ENCODE peak calls at places on chromosomes 16 and 17, in eight cellular contexts. One of them, this sample, is unnamed.

GRCh38 chr17:41771389-41772206 is 14.9 kb downstream of the JUP start:
- DNase-seq in cardiac muscle cell: no peak
- DNase-seq in NCI-H1092: no peak
- DNase-seq in mucosa of descending colon: no peak
- DNase-seq in CD8-positive, alpha-beta memory T cell: no peak
- DNase-seq in NCI-H1694: no peak
- DNase-seq in brain microvascular endothelial cell: no peak
- DNase-seq in GM12865: peak; percentile 71
- DNase-seq in this sample: no peak

GRCh38 chr16:87924937-87925670 is 11.2 kb downstream of the CA5A start:
- DNase-seq in cardiac muscle cell: no peak
- DNase-seq in NCI-H1092: peak; percentile 97
- DNase-seq in mucosa of descending colon: no peak
- DNase-seq in CD8-positive, alpha-beta memory T cell: no peak
- DNase-seq in NCI-H1694: peak; percentile 87
- DNase-seq in brain microvascular endothelial cell: no peak
- DNase-seq in GM12865: no peak
- DNase-seq in this sample: no peak

GRCh38 chr17:42017866-42018200 is 594 bp upstream of the DNAJC7 start:
- DNase-seq in cardiac muscle cell: no peak
- DNase-seq in NCI-H1092: no peak
- DNase-seq in mucosa of descending colon: peak; percentile 56
- DNase-seq in CD8-positive, alpha-beta memory T cell: no peak
- DNase-seq in NCI-H1694: no peak
- DNase-seq in brain microvascular endothelial cell: no peak
- DNase-seq in GM12865: no peak
- DNase-seq in this sample: no peak

GRCh38 chr16:51888021-51888420 is 658.9 kb downstream of the TOX3 start:
- DNase-seq in cardiac muscle cell: no peak
- DNase-seq in NCI-H1092: no peak
- DNase-seq in mucosa of descending colon: no peak
- DNase-seq in CD8-positive, alpha-beta memory T cell: no peak
- DNase-seq in NCI-H1694: no peak
- DNase-seq in brain microvascular endothelial cell: no peak
- DNase-seq in GM12865: no peak
- DNase-seq in this sample: no peak

GRCh38 chr16:1401061-1401757 is 13.3 kb downstream of the UNKL start:
- DNase-seq in cardiac muscle cell: no peak
- DNase-seq in NCI-H1092: no peak
- DNase-seq in mucosa of descending colon: no peak
- DNase-seq in CD8-positive, alpha-beta memory T cell: no peak
- DNase-seq in NCI-H1694: no peak
- DNase-seq in brain microvascular endothelial cell: no peak
- DNase-seq in GM12865: no peak
- DNase-seq in this sample: no peak

GRCh38 chr17:77127735-77128361 is 12.9 kb upstream of the SEC14L1 start:
- DNase-seq in cardiac muscle cell: peak; percentile 59
- DNase-seq in NCI-H1092: no peak
- DNase-seq in mucosa of descending colon: peak; percentile 80
- DNase-seq in CD8-positive, alpha-beta memory T cell: peak; percentile 90
- DNase-seq in NCI-H1694: no peak
- DNase-seq in brain microvascular endothelial cell: peak; percentile 74
- DNase-seq in GM12865: peak; percentile 52
- DNase-seq in this sample: peak; percentile 67

GRCh38 chr16:1355591-1355990 is 3.9 kb downstream of the GNPTG start:
- DNase-seq in cardiac muscle cell: no peak
- DNase-seq in NCI-H1092: no peak
- DNase-seq in mucosa of descending colon: no peak
- DNase-seq in CD8-positive, alpha-beta memory T cell: no peak
- DNase-seq in NCI-H1694: no peak
- DNase-seq in brain microvascular endothelial cell: no peak
- DNase-seq in GM12865: no peak
- DNase-seq in this sample: no peak

GRCh38 chr17:44775838-44776621 is 17.2 kb downstream of the ADAM11 start:
- DNase-seq in cardiac muscle cell: no peak
- DNase-seq in NCI-H1092: no peak
- DNase-seq in mucosa of descending colon: no peak
- DNase-seq in CD8-positive, alpha-beta memory T cell: no peak
- DNase-seq in NCI-H1694: no peak
- DNase-seq in brain microvascular endothelial cell: no peak
- DNase-seq in GM12865: no peak
- DNase-seq in this sample: no peak

GRCh38 chr17:63497708-63498483 is 21.0 kb downstream of the ACE start:
- DNase-seq in cardiac muscle cell: peak; percentile 16
- DNase-seq in NCI-H1092: peak; percentile 86
- DNase-seq in mucosa of descending colon: no peak
- DNase-seq in CD8-positive, alpha-beta memory T cell: no peak
- DNase-seq in NCI-H1694: peak; percentile 93
- DNase-seq in brain microvascular endothelial cell: no peak
- DNase-seq in GM12865: peak; percentile 44
- DNase-seq in this sample: no peak

GRCh38 chr17:76382305-76382802 is 2.1 kb upstream of the SPHK1 start:
- DNase-seq in cardiac muscle cell: peak; percentile 75
- DNase-seq in NCI-H1092: no peak
- DNase-seq in mucosa of descending colon: no peak
- DNase-seq in CD8-positive, alpha-beta memory T cell: no peak
- DNase-seq in NCI-H1694: no peak
- DNase-seq in brain microvascular endothelial cell: no peak
- DNase-seq in GM12865: no peak
- DNase-seq in this sample: no peak

GRCh38 chr16:89338863-89339262 is 121.4 kb downstream of the ZNF778 start:
- DNase-seq in cardiac muscle cell: no peak
- DNase-seq in NCI-H1092: no peak
- DNase-seq in mucosa of descending colon: no peak
- DNase-seq in CD8-positive, alpha-beta memory T cell: no peak
- DNase-seq in NCI-H1694: no peak
- DNase-seq in brain microvascular endothelial cell: no peak
- DNase-seq in GM12865: no peak
- DNase-seq in this sample: no peak

GRCh38 chr17:42456223-42457106 is 2.2 kb upstream of the ATP6V0A1 start:
- DNase-seq in cardiac muscle cell: peak; percentile 92
- DNase-seq in NCI-H1092: no peak
- DNase-seq in mucosa of descending colon: no peak
- DNase-seq in CD8-positive, alpha-beta memory T cell: peak; percentile 76
- DNase-seq in NCI-H1694: no peak
- DNase-seq in brain microvascular endothelial cell: no peak
- DNase-seq in GM12865: peak; percentile 66
- DNase-seq in this sample: peak; percentile 7

GRCh38 chr16:73323880-73324279 is 276.0 kb upstream of the ZFHX3 start:
- DNase-seq in cardiac muscle cell: no peak
- DNase-seq in NCI-H1092: no peak
- DNase-seq in mucosa of descending colon: no peak
- DNase-seq in CD8-positive, alpha-beta memory T cell: no peak
- DNase-seq in NCI-H1694: no peak
- DNase-seq in brain microvascular endothelial cell: no peak
- DNase-seq in GM12865: no peak
- DNase-seq in this sample: no peak

GRCh38 chr17:77929871-77930436 is 28.5 kb upstream of the TNRC6C start:
- DNase-seq in cardiac muscle cell: no peak
- DNase-seq in NCI-H1092: no peak
- DNase-seq in mucosa of descending colon: no peak
- DNase-seq in CD8-positive, alpha-beta memory T cell: no peak
- DNase-seq in NCI-H1694: no peak
- DNase-seq in brain microvascular endothelial cell: no peak
- DNase-seq in GM12865: no peak
- DNase-seq in this sample: no peak

GRCh38 chr17:35244345-35245195 is 1.7 kb downstream of the SLFN5 start:
- DNase-seq in cardiac muscle cell: peak; percentile 90
- DNase-seq in NCI-H1092: no peak
- DNase-seq in mucosa of descending colon: peak; percentile 81
- DNase-seq in CD8-positive, alpha-beta memory T cell: peak; percentile 82
- DNase-seq in NCI-H1694: no peak
- DNase-seq in brain microvascular endothelial cell: peak; percentile 95
- DNase-seq in GM12865: peak; percentile 45
- DNase-seq in this sample: peak; percentile 80

GRCh38 chr17:9522074-9522473 is 53.5 kb downstream of the STX8 start:
- DNase-seq in cardiac muscle cell: peak; percentile 75
- DNase-seq in NCI-H1092: peak; percentile 3
- DNase-seq in mucosa of descending colon: no peak
- DNase-seq in CD8-positive, alpha-beta memory T cell: peak; percentile 3
- DNase-seq in NCI-H1694: peak; percentile 74
- DNase-seq in brain microvascular endothelial cell: peak; percentile 58
- DNase-seq in GM12865: peak; percentile 53
- DNase-seq in this sample: no peak

GRCh38 chr17:2844386-2844785 is 48.1 kb downstream of the RAP1GAP2 start:
- DNase-seq in cardiac muscle cell: peak; percentile 21
- DNase-seq in NCI-H1092: no peak
- DNase-seq in mucosa of descending colon: no peak
- DNase-seq in CD8-positive, alpha-beta memory T cell: no peak
- DNase-seq in NCI-H1694: no peak
- DNase-seq in brain microvascular endothelial cell: no peak
- DNase-seq in GM12865: no peak
- DNase-seq in this sample: no peak

GRCh38 chr17:81549031-81549557 is 3.1 kb downstream of the FAAP100 start:
- DNase-seq in cardiac muscle cell: no peak
- DNase-seq in NCI-H1092: no peak
- DNase-seq in mucosa of descending colon: no peak
- DNase-seq in CD8-positive, alpha-beta memory T cell: no peak
- DNase-seq in NCI-H1694: no peak
- DNase-seq in brain microvascular endothelial cell: no peak
- DNase-seq in GM12865: no peak
- DNase-seq in this sample: no peak

GRCh38 chr17:39036009-39036408 is 68.8 kb upstream of the FBXO47 start:
- DNase-seq in cardiac muscle cell: no peak
- DNase-seq in NCI-H1092: no peak
- DNase-seq in mucosa of descending colon: no peak
- DNase-seq in CD8-positive, alpha-beta memory T cell: no peak
- DNase-seq in NCI-H1694: no peak
- DNase-seq in brain microvascular endothelial cell: no peak
- DNase-seq in GM12865: no peak
- DNase-seq in this sample: no peak

GRCh38 chr17:9817086-9817485 is 4.8 kb downstream of the GSG1L2 start:
- DNase-seq in cardiac muscle cell: peak; percentile 69
- DNase-seq in NCI-H1092: no peak
- DNase-seq in mucosa of descending colon: no peak
- DNase-seq in CD8-positive, alpha-beta memory T cell: no peak
- DNase-seq in NCI-H1694: no peak
- DNase-seq in brain microvascular endothelial cell: no peak
- DNase-seq in GM12865: no peak
- DNase-seq in this sample: no peak

GRCh38 chr16:2785101-2785991 is 2.0 kb downstream of the PRSS33 start:
- DNase-seq in cardiac muscle cell: no peak
- DNase-seq in NCI-H1092: no peak
- DNase-seq in mucosa of descending colon: peak; percentile 64
- DNase-seq in CD8-positive, alpha-beta memory T cell: peak; percentile 54
- DNase-seq in NCI-H1694: no peak
- DNase-seq in brain microvascular endothelial cell: no peak
- DNase-seq in GM12865: no peak
- DNase-seq in this sample: no peak

GRCh38 chr17:35449371-35449931 is 885 bp upstream of the SLFN13 start:
- DNase-seq in cardiac muscle cell: peak; percentile 20
- DNase-seq in NCI-H1092: no peak
- DNase-seq in mucosa of descending colon: peak; percentile 70
- DNase-seq in CD8-positive, alpha-beta memory T cell: no peak
- DNase-seq in NCI-H1694: no peak
- DNase-seq in brain microvascular endothelial cell: no peak
- DNase-seq in GM12865: peak; percentile 62
- DNase-seq in this sample: no peak

GRCh38 chr16:27972500-27972899 is 91.0 kb downstream of the GSG1L start:
- DNase-seq in cardiac muscle cell: peak; percentile 32
- DNase-seq in NCI-H1092: no peak
- DNase-seq in mucosa of descending colon: no peak
- DNase-seq in CD8-positive, alpha-beta memory T cell: peak; percentile 25
- DNase-seq in NCI-H1694: peak; percentile 39
- DNase-seq in brain microvascular endothelial cell: peak; percentile 12
- DNase-seq in GM12865: peak; percentile 72
- DNase-seq in this sample: peak; percentile 32

GRCh38 chr16:56517206-56517605 is 2.6 kb downstream of the BBS2 start:
- DNase-seq in cardiac muscle cell: no peak
- DNase-seq in NCI-H1092: no peak
- DNase-seq in mucosa of descending colon: no peak
- DNase-seq in CD8-positive, alpha-beta memory T cell: no peak
- DNase-seq in NCI-H1694: no peak
- DNase-seq in brain microvascular endothelial cell: no peak
- DNase-seq in GM12865: no peak
- DNase-seq in this sample: no peak

GRCh38 chr16:48295493-48296281 is 48.3 kb upstream of the ABCC11 start:
- DNase-seq in cardiac muscle cell: no peak
- DNase-seq in NCI-H1092: no peak
- DNase-seq in mucosa of descending colon: no peak
- DNase-seq in CD8-positive, alpha-beta memory T cell: no peak
- DNase-seq in NCI-H1694: no peak
- DNase-seq in brain microvascular endothelial cell: no peak
- DNase-seq in GM12865: no peak
- DNase-seq in this sample: no peak

GRCh38 chr17:75088465-75088895 is 726 bp downstream of the SLC16A5 start:
- DNase-seq in cardiac muscle cell: no peak
- DNase-seq in NCI-H1092: no peak
- DNase-seq in mucosa of descending colon: no peak
- DNase-seq in CD8-positive, alpha-beta memory T cell: no peak
- DNase-seq in NCI-H1694: no peak
- DNase-seq in brain microvascular endothelial cell: no peak
- DNase-seq in GM12865: no peak
- DNase-seq in this sample: no peak

GRCh38 chr17:79280822-79281572 is 206.4 kb downstream of the ENGASE start:
- DNase-seq in cardiac muscle cell: no peak
- DNase-seq in NCI-H1092: no peak
- DNase-seq in mucosa of descending colon: no peak
- DNase-seq in CD8-positive, alpha-beta memory T cell: no peak
- DNase-seq in NCI-H1694: no peak
- DNase-seq in brain microvascular endothelial cell: no peak
- DNase-seq in GM12865: no peak
- DNase-seq in this sample: no peak

GRCh38 chr17:75996665-75997590 is 3.7 kb upstream of the CDK3 start:
- DNase-seq in cardiac muscle cell: peak; percentile 71
- DNase-seq in NCI-H1092: no peak
- DNase-seq in mucosa of descending colon: peak; percentile 89
- DNase-seq in CD8-positive, alpha-beta memory T cell: no peak
- DNase-seq in NCI-H1694: no peak
- DNase-seq in brain microvascular endothelial cell: peak; percentile 40
- DNase-seq in GM12865: peak; percentile 84
- DNase-seq in this sample: peak; percentile 38

GRCh38 chr16:58021661-58022551 is 3.6 kb upstream of the MMP15 start:
- DNase-seq in cardiac muscle cell: peak; percentile 22
- DNase-seq in NCI-H1092: no peak
- DNase-seq in mucosa of descending colon: no peak
- DNase-seq in CD8-positive, alpha-beta memory T cell: no peak
- DNase-seq in NCI-H1694: no peak
- DNase-seq in brain microvascular endothelial cell: peak; percentile 41
- DNase-seq in GM12865: no peak
- DNase-seq in this sample: no peak

GRCh38 chr17:9269350-9270035 is 248.2 kb downstream of the NTN1 start:
- DNase-seq in cardiac muscle cell: no peak
- DNase-seq in NCI-H1092: no peak
- DNase-seq in mucosa of descending colon: no peak
- DNase-seq in CD8-positive, alpha-beta memory T cell: no peak
- DNase-seq in NCI-H1694: no peak
- DNase-seq in brain microvascular endothelial cell: no peak
- DNase-seq in GM12865: no peak
- DNase-seq in this sample: no peak

GRCh38 chr16:66344533-66345145 is 21.9 kb upstream of the CDH5 start:
- DNase-seq in cardiac muscle cell: peak; percentile 64
- DNase-seq in NCI-H1092: no peak
- DNase-seq in mucosa of descending colon: no peak
- DNase-seq in CD8-positive, alpha-beta memory T cell: no peak
- DNase-seq in NCI-H1694: peak; percentile 29
- DNase-seq in brain microvascular endothelial cell: peak; percentile 45
- DNase-seq in GM12865: peak; percentile 41
- DNase-seq in this sample: no peak

GRCh38 chr17:12457493-12457892 is 208.2 kb upstream of the MYOCD start:
- DNase-seq in cardiac muscle cell: no peak
- DNase-seq in NCI-H1092: no peak
- DNase-seq in mucosa of descending colon: no peak
- DNase-seq in CD8-positive, alpha-beta memory T cell: no peak
- DNase-seq in NCI-H1694: no peak
- DNase-seq in brain microvascular endothelial cell: peak; percentile 4
- DNase-seq in GM12865: no peak
- DNase-seq in this sample: no peak

GRCh38 chr17:17921192-17922082 is 50.8 kb downstream of the TOM1L2 start:
- DNase-seq in cardiac muscle cell: peak; percentile 95
- DNase-seq in NCI-H1092: no peak
- DNase-seq in mucosa of descending colon: no peak
- DNase-seq in CD8-positive, alpha-beta memory T cell: no peak
- DNase-seq in NCI-H1694: no peak
- DNase-seq in brain microvascular endothelial cell: peak; percentile 79
- DNase-seq in GM12865: no peak
- DNase-seq in this sample: no peak

GRCh38 chr16:87897563-87898505 is 28.5 kb upstream of the SLC7A5 start:
- DNase-seq in cardiac muscle cell: no peak
- DNase-seq in NCI-H1092: no peak
- DNase-seq in mucosa of descending colon: no peak
- DNase-seq in CD8-positive, alpha-beta memory T cell: peak; percentile 30
- DNase-seq in NCI-H1694: no peak
- DNase-seq in brain microvascular endothelial cell: no peak
- DNase-seq in GM12865: peak; percentile 22
- DNase-seq in this sample: peak; percentile 49

This sample was measured in effector memory CD4-positive, alpha-beta T cell.